ENCODE peak calls at places on chromosomes 4 and X, in nine cellular contexts. X, P, V, W, R, U, Q, E and C are unnamed samples. For H3K4me1, the result is how much of the 10 kb centered on the place peaks cover.

GRCh38 chr4:98658287-98659105 is at the start of gene TSPAN5:
- DNase-seq in X (peak), P (peak), V (no peak), W (peak), R (peak), U (peak), Q (peak), E (peak), C (peak)

GRCh38 chr4:1179976-1180375 is 7.6 kb upstream of the SPON2 start:
- DNase-seq in X (no peak), P (no peak), V (no peak), W (no peak), R (no peak), U (no peak), Q (no peak), E (no peak), C (no peak)

GRCh38 chr4:54543088-54543795 is 114.5 kb upstream of the KIT start:
- DNase-seq in X (peak), P (no peak), V (peak), W (no peak), R (no peak), U (no peak), Q (no peak), E (no peak), C (no peak)

GRCh38 chr4:24890561-24890960 is 22.3 kb downstream of the CCDC149 start:
- DNase-seq in X (no peak), P (no peak), V (no peak), W (no peak), R (no peak), U (no peak), Q (no peak), E (no peak), C (no peak)

GRCh38 chr4:37503231-37503630 is 182.9 kb downstream of the RELL1 start:
- DNase-seq in X (no peak), P (no peak), V (no peak), W (no peak), R (no peak), U (no peak), Q (no peak), E (no peak), C (no peak)

GRCh38 chr4:165301833-165302232 is 25.6 kb upstream of the MSMO1 start:
- DNase-seq in X (peak), P (no peak), V (no peak), W (no peak), R (no peak), U (no peak), Q (no peak), E (no peak), C (no peak)

GRCh38 chr4:143282170-143282760 is 54.4 kb upstream of the GAB1 start:
- DNase-seq in X (no peak), P (no peak), V (no peak), W (no peak), R (no peak), U (no peak), Q (no peak), E (no peak), C (no peak)

GRCh38 chrX:17033225-17033624 is 86.8 kb downstream of the REPS2 start:
- DNase-seq in X (no peak), P (no peak), V (no peak), W (no peak), R (no peak), U (no peak), Q (no peak), E (no peak), C (no peak)

GRCh38 chrX:19630228-19630627 is 114.9 kb upstream of the MAP3K15 start:
- DNase-seq in X (no peak), P (no peak), V (no peak), W (no peak), R (peak), U (no peak), Q (no peak), E (no peak), C (no peak)

GRCh38 chr4:183185018-183185417 is 86.0 kb downstream of the WWC2 start:
- DNase-seq in X (peak), P (no peak), V (no peak), W (no peak), R (no peak), U (no peak), Q (no peak), E (no peak), C (no peak)

GRCh38 chrX:71095971-71096701 is 485 bp downstream of the FOXO4 start:
- DNase-seq in X (peak), P (no peak), V (no peak), W (peak), R (no peak), U (peak), Q (no peak), E (peak), C (no peak)

GRCh38 chr4:102817613-102818268 is 9.6 kb downstream of the UBE2D3 start:
- DNase-seq in X (no peak), P (no peak), V (no peak), W (no peak), R (no peak), U (no peak), Q (no peak), E (no peak), C (no peak)

GRCh38 chr4:158535130-158535614 is 13.5 kb downstream of the RXFP1 start:
- DNase-seq in X (peak), P (no peak), V (no peak), W (peak), R (no peak), U (no peak), Q (no peak), E (no peak), C (no peak)

GRCh38 chr4:1233641-1234277 is 15.2 kb downstream of the CTBP1 start:
- DNase-seq in X (peak), P (peak), V (no peak), W (no peak), R (no peak), U (no peak), Q (peak), E (no peak), C (peak)

GRCh38 chr4:165872443-165873297 is at the start of gene TLL1:
- DNase-seq in X (no peak), P (no peak), V (no peak), W (no peak), R (no peak), U (peak), Q (no peak), E (no peak), C (peak)

GRCh38 chr4:126859872-126860271 is 772.9 kb upstream of the INTU start:
- DNase-seq in X (no peak), P (no peak), V (no peak), W (no peak), R (no peak), U (no peak), Q (no peak), E (no peak), C (no peak)

GRCh38 chr4:47427936-47428335 is 35.6 kb downstream of the COMMD8 start:
- DNase-seq in X (no peak), P (no peak), V (no peak), W (no peak), R (no peak), U (no peak), Q (no peak), E (no peak), C (no peak)

GRCh38 chrX:25548806-25549205 is 533.0 kb upstream of the ARX start:
- DNase-seq in X (peak), P (no peak), V (no peak), W (no peak), R (no peak), U (no peak), Q (no peak), E (no peak), C (no peak)

GRCh38 chr4:104938624-104939023 is 208.1 kb upstream of the TET2 start:
- DNase-seq in X (no peak), P (no peak), V (no peak), W (no peak), R (no peak), U (no peak), Q (no peak), E (no peak), C (no peak)

GRCh38 chrX:151796576-151796975 is 62.0 kb downstream of the CNGA2 start:
- DNase-seq in X (no peak), P (no peak), V (peak), W (no peak), R (no peak), U (no peak), Q (no peak), E (no peak), C (no peak)

GRCh38 chr4:143335979-143336827 is 473 bp upstream of the GAB1 start:
- DNase-seq in X (peak), P (peak), V (no peak), W (no peak), R (peak), U (peak), Q (peak), E (peak), C (peak)

GRCh38 chr4:82792912-82793649 is 5.5 kb downstream of the SCD5 start:
- DNase-seq in X (peak), P (no peak), V (no peak), W (no peak), R (no peak), U (no peak), Q (no peak), E (no peak), C (no peak)

GRCh38 chr4:38194202-38194601 is 234.0 kb downstream of the PTTG2 start:
- DNase-seq in X (no peak), P (no peak), V (no peak), W (no peak), R (no peak), U (no peak), Q (no peak), E (no peak), C (no peak)

GRCh38 chrX:69104756-69105434 is 60.4 kb downstream of the PJA1 start:
- DNase-seq in X (no peak), P (no peak), V (no peak), W (no peak), R (no peak), U (no peak), Q (no peak), E (no peak), C (no peak)

GRCh38 chr4:88204882-88205281 is 46.4 kb upstream of the ABCG2 start:
- DNase-seq in X (no peak), P (no peak), V (no peak), W (no peak), R (no peak), U (no peak), Q (no peak), E (no peak), C (no peak)

GRCh38 chrX:46279925-46280313 is 265.3 kb downstream of the ZNF674 start:
- DNase-seq in X (peak), P (no peak), V (no peak), W (no peak), R (no peak), U (no peak), Q (no peak), E (no peak), C (no peak)

GRCh38 chr4:145937990-145938611 is 522 bp downstream of the ZNF827 start:
- DNase-seq in X (peak), P (no peak), V (no peak), W (no peak), R (peak), U (peak), Q (no peak), E (no peak), C (peak)

GRCh38 chrX:132393090-132393884 is 95.6 kb downstream of the MBNL3 start:
- DNase-seq in X (no peak), P (no peak), V (no peak), W (no peak), R (no peak), U (no peak), Q (no peak), E (no peak), C (no peak)

GRCh38 chr4:69823481-69824186 is 36.3 kb downstream of the SULT1E1 start:
- DNase-seq in X (peak), P (peak), V (no peak), W (peak), R (peak), U (no peak), Q (peak), E (no peak), C (peak)

GRCh38 chrX:49172280-49172780 is 632 bp downstream of the PLP2 start:
- DNase-seq in X (peak), P (peak), V (no peak), W (no peak), R (peak), U (peak), Q (peak), E (peak), C (peak)

GRCh38 chr4:17055788-17056187 is 157.3 kb upstream of the LDB2 start:
- DNase-seq in X (peak), P (no peak), V (peak), W (no peak), R (no peak), U (no peak), Q (no peak), E (no peak), C (no peak)

GRCh38 chrX:48998391-48998790 is 3.7 kb downstream of the GRIPAP1 start:
- DNase-seq in X (no peak), P (no peak), V (no peak), W (no peak), R (no peak), U (no peak), Q (no peak), E (no peak), C (no peak)

DNA sequence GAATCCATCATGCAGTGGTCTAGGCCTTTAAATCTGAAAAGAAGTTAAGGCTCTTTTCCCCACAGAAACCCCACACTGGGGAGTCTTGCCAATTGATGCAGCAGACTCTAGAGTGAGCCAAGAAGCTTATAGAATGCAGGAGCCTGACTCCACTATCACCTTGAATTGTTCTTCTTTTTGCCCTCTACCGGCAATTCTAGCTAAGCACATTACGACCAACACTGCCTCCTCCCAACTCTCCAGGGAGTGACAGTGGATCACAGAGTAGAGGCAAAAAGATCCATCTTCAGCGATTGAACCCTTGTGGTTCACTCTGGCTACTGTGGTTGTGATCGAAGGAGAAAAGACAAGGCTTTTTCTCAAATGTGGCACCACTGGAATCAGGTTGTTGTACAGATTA is 331.5 kb downstream of the NKX6-1 start:
- DNase-seq in X (no peak), P (no peak), V (no peak), W (no peak), R (no peak), U (no peak), Q (no peak), E (no peak), C (no peak)
- TF ChIP-seq CTCF in X (no peak), P (no peak), V (peak), W (peak), R (no peak), U (no peak), Q (no peak), E (no peak), C (no peak)

GRCh38 chr4:79578613-79579012 is 170.6 kb upstream of the GK2 start:
- DNase-seq in X (no peak), P (peak), V (no peak), W (no peak), R (no peak), U (no peak), Q (no peak), E (no peak), C (no peak)
- H3K27ac ChIP-seq in X (no peak), P (no peak), V (no peak), W (no peak), R (no peak), U (no peak), Q (no peak), E (no peak), C (no peak)

GRCh38 chrX:107677501-107677901 is 49.2 kb downstream of the PRPS1 start:
- DNase-seq in X (no peak), P (no peak), V (no peak), W (no peak), R (no peak), U (no peak), Q (no peak), E (peak), C (no peak)
- H3K4me1 ChIP-seq in X (under half), P (half or more), V (under half), W (half or more), R (half or more), U (under half), Q (under half), E (under half), C (under half)

GRCh38 chr4:96986800-96987199 is 1146.9 kb downstream of the PDHA2 start:
- DNase-seq in X (no peak), P (no peak), V (no peak), W (no peak), R (no peak), U (no peak), Q (no peak), E (no peak), C (no peak)
- TF ChIP-seq CTCF in X (no peak), P (no peak), V (no peak), W (no peak), R (no peak), U (no peak), Q (no peak), E (no peak), C (no peak)